ENCODE peak calls at places on chromosomes 2 and 18, in six cellular contexts. One of them, this sample, is unnamed.

GRCh38 chr18:49304746-49305145 is 155.7 kb downstream of the DYM start:
- DNase-seq in progenitor cell of endocrine pancreas: no peak
- DNase-seq in tibial nerve: no peak
- DNase-seq in epithelial cell of proximal tubule: no peak
- DNase-seq in fibroblast of mammary gland: no peak
- DNase-seq in tibial artery: no peak
- DNase-seq in this sample: no peak

GRCh38 chr2:124145982-124146381 is 120.9 kb downstream of the CNTNAP5 start:
- DNase-seq in progenitor cell of endocrine pancreas: no peak
- DNase-seq in tibial nerve: no peak
- DNase-seq in epithelial cell of proximal tubule: no peak
- DNase-seq in fibroblast of mammary gland: no peak
- DNase-seq in tibial artery: no peak
- DNase-seq in this sample: no peak

GRCh38 chr2:23092831-23093230 is 292.1 kb upstream of the KLHL29 start:
- DNase-seq in progenitor cell of endocrine pancreas: no peak
- DNase-seq in tibial nerve: no peak
- DNase-seq in epithelial cell of proximal tubule: no peak
- DNase-seq in fibroblast of mammary gland: peak
- DNase-seq in tibial artery: no peak
- DNase-seq in this sample: no peak

GRCh38 chr2:100765481-100765880 is 54.5 kb upstream of the NPAS2 start:
- DNase-seq in progenitor cell of endocrine pancreas: no peak
- DNase-seq in tibial nerve: no peak
- DNase-seq in epithelial cell of proximal tubule: no peak
- DNase-seq in fibroblast of mammary gland: no peak
- DNase-seq in tibial artery: no peak
- DNase-seq in this sample: no peak

GRCh38 chr2:11674983-11675382 is 5.0 kb upstream of the NTSR2 start:
- DNase-seq in progenitor cell of endocrine pancreas: no peak
- DNase-seq in tibial nerve: no peak
- DNase-seq in epithelial cell of proximal tubule: no peak
- DNase-seq in fibroblast of mammary gland: no peak
- DNase-seq in tibial artery: no peak
- DNase-seq in this sample: no peak

GRCh38 chr2:224608104-224608503 is 22.9 kb upstream of the CUL3 start:
- DNase-seq in progenitor cell of endocrine pancreas: no peak
- DNase-seq in tibial nerve: no peak
- DNase-seq in epithelial cell of proximal tubule: no peak
- DNase-seq in fibroblast of mammary gland: no peak
- DNase-seq in tibial artery: no peak
- DNase-seq in this sample: no peak

GRCh38 chr18:44789704-44790103 is 109.0 kb downstream of the SETBP1 start:
- DNase-seq in progenitor cell of endocrine pancreas: no peak
- DNase-seq in tibial nerve: no peak
- DNase-seq in epithelial cell of proximal tubule: peak
- DNase-seq in fibroblast of mammary gland: peak
- DNase-seq in tibial artery: no peak
- DNase-seq in this sample: no peak

GRCh38 chr2:24327988-24328387 is 32.3 kb downstream of the ITSN2 start:
- DNase-seq in progenitor cell of endocrine pancreas: no peak
- DNase-seq in tibial nerve: no peak
- DNase-seq in epithelial cell of proximal tubule: no peak
- DNase-seq in fibroblast of mammary gland: no peak
- DNase-seq in tibial artery: no peak
- DNase-seq in this sample: no peak

GRCh38 chr2:46535360-46535759 is 56.0 kb downstream of the TMEM247 start:
- DNase-seq in progenitor cell of endocrine pancreas: no peak
- DNase-seq in tibial nerve: no peak
- DNase-seq in epithelial cell of proximal tubule: no peak
- DNase-seq in fibroblast of mammary gland: no peak
- DNase-seq in tibial artery: no peak
- DNase-seq in this sample: no peak

GRCh38 chr2:72149556-72150156 is 2.0 kb upstream of the CYP26B1 start:
- DNase-seq in progenitor cell of endocrine pancreas: no peak
- DNase-seq in tibial nerve: peak
- DNase-seq in epithelial cell of proximal tubule: no peak
- DNase-seq in fibroblast of mammary gland: no peak
- DNase-seq in tibial artery: peak
- DNase-seq in this sample: peak

GRCh38 chr18:79385749-79386341 is 9.9 kb upstream of the NFATC1 start:
- DNase-seq in progenitor cell of endocrine pancreas: no peak
- DNase-seq in tibial nerve: no peak
- DNase-seq in epithelial cell of proximal tubule: no peak
- DNase-seq in fibroblast of mammary gland: no peak
- DNase-seq in tibial artery: no peak
- DNase-seq in this sample: no peak

GRCh38 chr2:72788756-72789155 is 37.1 kb downstream of the EXOC6B start:
- DNase-seq in progenitor cell of endocrine pancreas: no peak
- DNase-seq in tibial nerve: no peak
- DNase-seq in epithelial cell of proximal tubule: no peak
- DNase-seq in fibroblast of mammary gland: peak
- DNase-seq in tibial artery: no peak
- DNase-seq in this sample: no peak

GRCh38 chr2:154941379-154941778 is 242.9 kb downstream of the KCNJ3 start:
- DNase-seq in progenitor cell of endocrine pancreas: no peak
- DNase-seq in tibial nerve: no peak
- DNase-seq in epithelial cell of proximal tubule: no peak
- DNase-seq in fibroblast of mammary gland: no peak
- DNase-seq in tibial artery: no peak
- DNase-seq in this sample: no peak

GRCh38 chr18:44507729-44508325 is 172.9 kb upstream of the SETBP1 start:
- DNase-seq in progenitor cell of endocrine pancreas: no peak
- DNase-seq in tibial nerve: peak
- DNase-seq in epithelial cell of proximal tubule: no peak
- DNase-seq in fibroblast of mammary gland: no peak
- DNase-seq in tibial artery: peak
- DNase-seq in this sample: no peak

GRCh38 chr2:67616749-67617148 is 219.6 kb downstream of the ETAA1 start:
- DNase-seq in progenitor cell of endocrine pancreas: no peak
- DNase-seq in tibial nerve: no peak
- DNase-seq in epithelial cell of proximal tubule: no peak
- DNase-seq in fibroblast of mammary gland: peak
- DNase-seq in tibial artery: no peak
- DNase-seq in this sample: no peak

GRCh38 chr18:7727381-7728076 is 160.4 kb downstream of the PTPRM start:
- DNase-seq in progenitor cell of endocrine pancreas: no peak
- DNase-seq in tibial nerve: no peak
- DNase-seq in epithelial cell of proximal tubule: no peak
- DNase-seq in fibroblast of mammary gland: no peak
- DNase-seq in tibial artery: no peak
- DNase-seq in this sample: no peak

GRCh38 chr2:159755788-159756187 is 42.2 kb downstream of the CD302 start:
- DNase-seq in progenitor cell of endocrine pancreas: no peak
- DNase-seq in tibial nerve: no peak
- DNase-seq in epithelial cell of proximal tubule: peak
- DNase-seq in fibroblast of mammary gland: peak
- DNase-seq in tibial artery: no peak
- DNase-seq in this sample: no peak

GRCh38 chr2:159755014-159755413 is 42.7 kb downstream of the MARCHF7 start:
- DNase-seq in progenitor cell of endocrine pancreas: no peak
- DNase-seq in tibial nerve: no peak
- DNase-seq in epithelial cell of proximal tubule: no peak
- DNase-seq in fibroblast of mammary gland: no peak
- DNase-seq in tibial artery: no peak
- DNase-seq in this sample: no peak

GRCh38 chr2:159750873-159751272 is 38.6 kb downstream of the MARCHF7 start:
- DNase-seq in progenitor cell of endocrine pancreas: no peak
- DNase-seq in tibial nerve: no peak
- DNase-seq in epithelial cell of proximal tubule: no peak
- DNase-seq in fibroblast of mammary gland: no peak
- DNase-seq in tibial artery: no peak
- DNase-seq in this sample: no peak

GRCh38 chr2:159758239-159758638 is 39.8 kb downstream of the CD302 start:
- DNase-seq in progenitor cell of endocrine pancreas: no peak
- DNase-seq in tibial nerve: no peak
- DNase-seq in epithelial cell of proximal tubule: no peak
- DNase-seq in fibroblast of mammary gland: no peak
- DNase-seq in tibial artery: no peak
- DNase-seq in this sample: no peak

GRCh38 chr2:159753797-159754196 is 41.5 kb downstream of the MARCHF7 start:
- DNase-seq in progenitor cell of endocrine pancreas: no peak
- DNase-seq in tibial nerve: no peak
- DNase-seq in epithelial cell of proximal tubule: no peak
- DNase-seq in fibroblast of mammary gland: no peak
- DNase-seq in tibial artery: no peak
- DNase-seq in this sample: no peak
- TF ChIP-seq CTCF in progenitor cell of endocrine pancreas: no peak
- TF ChIP-seq CTCF in tibial nerve: no peak
- TF ChIP-seq CTCF in epithelial cell of proximal tubule: no peak
- TF ChIP-seq CTCF in fibroblast of mammary gland: no peak
- TF ChIP-seq CTCF in tibial artery: no peak
- TF ChIP-seq CTCF in this sample: no peak

GRCh38 chr18:67151366-67151765 is 365.2 kb downstream of the DSEL start:
- DNase-seq in progenitor cell of endocrine pancreas: no peak
- DNase-seq in tibial nerve: no peak
- DNase-seq in epithelial cell of proximal tubule: no peak
- DNase-seq in fibroblast of mammary gland: no peak
- DNase-seq in tibial artery: no peak
- DNase-seq in this sample: no peak
- TF ChIP-seq CTCF in progenitor cell of endocrine pancreas: no peak
- TF ChIP-seq CTCF in tibial nerve: no peak
- TF ChIP-seq CTCF in epithelial cell of proximal tubule: no peak
- TF ChIP-seq CTCF in fibroblast of mammary gland: no peak
- TF ChIP-seq CTCF in tibial artery: no peak
- TF ChIP-seq CTCF in this sample: no peak

GRCh38 chr18:26657618-26658581 is 109.5 kb upstream of the KCTD1 start:
- DNase-seq in progenitor cell of endocrine pancreas: no peak
- DNase-seq in tibial nerve: no peak
- DNase-seq in epithelial cell of proximal tubule: no peak
- DNase-seq in fibroblast of mammary gland: no peak
- DNase-seq in tibial artery: no peak
- DNase-seq in this sample: no peak

GRCh38 chr18:26656401-26656943 is 108.1 kb upstream of the KCTD1 start:
- DNase-seq in progenitor cell of endocrine pancreas: no peak
- DNase-seq in tibial nerve: no peak
- DNase-seq in epithelial cell of proximal tubule: no peak
- DNase-seq in fibroblast of mammary gland: no peak
- DNase-seq in tibial artery: no peak
- DNase-seq in this sample: peak

GRCh38 chr18:26655010-26655613 is 106.8 kb upstream of the KCTD1 start:
- DNase-seq in progenitor cell of endocrine pancreas: no peak
- DNase-seq in tibial nerve: no peak
- DNase-seq in epithelial cell of proximal tubule: no peak
- DNase-seq in fibroblast of mammary gland: peak
- DNase-seq in tibial artery: no peak
- DNase-seq in this sample: no peak

GRCh38 chr18:26655614-26656400 is 107.5 kb upstream of the KCTD1 start:
- DNase-seq in progenitor cell of endocrine pancreas: peak
- DNase-seq in tibial nerve: peak
- DNase-seq in epithelial cell of proximal tubule: no peak
- DNase-seq in fibroblast of mammary gland: peak
- DNase-seq in tibial artery: peak
- DNase-seq in this sample: peak

GRCh38 chr18:26656944-26657536 is 108.7 kb upstream of the KCTD1 start:
- DNase-seq in progenitor cell of endocrine pancreas: peak
- DNase-seq in tibial nerve: peak
- DNase-seq in epithelial cell of proximal tubule: no peak
- DNase-seq in fibroblast of mammary gland: peak
- DNase-seq in tibial artery: peak
- DNase-seq in this sample: peak
- TF ChIP-seq CTCF in progenitor cell of endocrine pancreas: peak
- TF ChIP-seq CTCF in tibial nerve: no peak
- TF ChIP-seq CTCF in epithelial cell of proximal tubule: peak
- TF ChIP-seq CTCF in fibroblast of mammary gland: no peak
- TF ChIP-seq CTCF in tibial artery: no peak
- TF ChIP-seq CTCF in this sample: peak

DNA sequence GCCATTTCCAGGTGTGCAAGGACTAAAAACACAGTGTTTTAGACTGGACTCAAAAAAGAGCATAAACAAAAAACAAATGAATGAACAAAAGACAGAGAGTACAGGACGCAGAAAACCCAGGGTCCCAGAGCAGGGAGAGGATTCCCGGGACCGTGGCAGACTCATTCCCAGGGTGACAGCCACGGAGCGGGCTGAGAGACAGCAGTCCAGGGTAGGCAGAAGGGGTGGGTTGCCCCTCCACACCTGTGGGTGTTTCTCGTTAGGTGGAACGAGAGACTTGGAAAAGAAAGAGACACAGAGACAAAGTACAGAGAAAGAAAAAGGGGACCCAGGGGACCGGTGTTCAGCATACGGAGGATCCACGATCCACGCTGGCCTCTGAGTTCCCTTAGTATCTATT is 273.4 kb downstream of the EIPR1 start:
- DNase-seq in progenitor cell of endocrine pancreas: no peak
- DNase-seq in tibial nerve: no peak
- DNase-seq in epithelial cell of proximal tubule: no peak
- DNase-seq in fibroblast of mammary gland: no peak
- DNase-seq in tibial artery: no peak
- DNase-seq in this sample: no peak
- TF ChIP-seq CTCF in progenitor cell of endocrine pancreas: no peak
- TF ChIP-seq CTCF in tibial nerve: no peak
- TF ChIP-seq CTCF in epithelial cell of proximal tubule: no peak
- TF ChIP-seq CTCF in fibroblast of mammary gland: no peak
- TF ChIP-seq CTCF in tibial artery: no peak
- TF ChIP-seq CTCF in this sample: no peak

GRCh38 chr2:714005-714741 is 37.0 kb upstream of the TMEM18 start:
- DNase-seq in progenitor cell of endocrine pancreas: no peak
- DNase-seq in tibial nerve: peak
- DNase-seq in epithelial cell of proximal tubule: peak
- DNase-seq in fibroblast of mammary gland: peak
- DNase-seq in tibial artery: no peak
- DNase-seq in this sample: no peak

GRCh38 chr2:715038-715437 is 37.8 kb upstream of the TMEM18 start:
- DNase-seq in progenitor cell of endocrine pancreas: no peak
- DNase-seq in tibial nerve: no peak
- DNase-seq in epithelial cell of proximal tubule: no peak
- DNase-seq in fibroblast of mammary gland: no peak
- DNase-seq in tibial artery: no peak
- DNase-seq in this sample: no peak

GRCh38 chr2:719191-719590 is 42.0 kb upstream of the TMEM18 start:
- DNase-seq in progenitor cell of endocrine pancreas: no peak
- DNase-seq in tibial nerve: no peak
- DNase-seq in epithelial cell of proximal tubule: no peak
- DNase-seq in fibroblast of mammary gland: no peak
- DNase-seq in tibial artery: no peak
- DNase-seq in this sample: no peak

GRCh38 chr2:719734-720133 is 42.5 kb upstream of the TMEM18 start:
- DNase-seq in progenitor cell of endocrine pancreas: no peak
- DNase-seq in tibial nerve: no peak
- DNase-seq in epithelial cell of proximal tubule: no peak
- DNase-seq in fibroblast of mammary gland: no peak
- DNase-seq in tibial artery: no peak
- DNase-seq in this sample: no peak

GRCh38 chr2:715847-716573 is 38.8 kb upstream of the TMEM18 start:
- DNase-seq in progenitor cell of endocrine pancreas: no peak
- DNase-seq in tibial nerve: no peak
- DNase-seq in epithelial cell of proximal tubule: no peak
- DNase-seq in fibroblast of mammary gland: peak
- DNase-seq in tibial artery: no peak
- DNase-seq in this sample: no peak
- TF ChIP-seq CTCF in progenitor cell of endocrine pancreas: peak
- TF ChIP-seq CTCF in tibial nerve: peak
- TF ChIP-seq CTCF in epithelial cell of proximal tubule: peak
- TF ChIP-seq CTCF in fibroblast of mammary gland: peak
- TF ChIP-seq CTCF in tibial artery: no peak
- TF ChIP-seq CTCF in this sample: peak

This sample was measured in type B pancreatic cell.